ENCODE peak calls at places on chromosome 13, in six cellular contexts. M, X, V, L, J and G are unnamed samples.

GRCh38 chr13:86601351-86601750 is 802.1 kb upstream of the SLITRK6 start:
- DNase-seq in M (no peak), X (peak; percentile 20), V (no peak), L (peak; percentile 58), J (no peak), G (no peak)

GRCh38 chr13:57087006-57087405 is 53.7 kb upstream of the PRR20A start:
- DNase-seq in M (no peak), X (no peak), V (no peak), L (no peak), J (no peak), G (no peak)

GRCh38 chr13:36819811-36820140 is 754 bp downstream of the RFXAP start:
- DNase-seq in M (no peak), X (peak; percentile 36), V (peak; percentile 9), L (peak; percentile 40), J (no peak), G (peak; percentile 38)

GRCh38 chr13:97781891-97782305 is 171.6 kb upstream of the IPO5 start:
- DNase-seq in M (no peak), X (no peak), V (no peak), L (no peak), J (no peak), G (no peak)

GRCh38 chr13:28820099-28821051 is at the start of gene MTUS2:
- DNase-seq in M (no peak), X (no peak), V (peak; percentile 6), L (peak; percentile 2), J (peak; percentile 15), G (peak; percentile 72)

GRCh38 chr13:79966039-79966438 is 374.9 kb downstream of the SPRY2 start:
- DNase-seq in M (no peak), X (peak; percentile 23), V (no peak), L (peak; percentile 47), J (peak; percentile 1), G (no peak)

GRCh38 chr13:52749446-52749845 is 9.8 kb upstream of the CNMD start:
- DNase-seq in M (no peak), X (no peak), V (no peak), L (no peak), J (no peak), G (no peak)

GRCh38 chr13:100423375-100423774 is 165.2 kb downstream of the GGACT start:
- DNase-seq in M (no peak), X (peak; percentile 56), V (no peak), L (peak; percentile 25), J (peak; percentile 10), G (no peak)

GRCh38 chr13:25375727-25376358 is 4.1 kb downstream of the ATP8A2 start:
- DNase-seq in M (no peak), X (peak; percentile 31), V (peak; percentile 46), L (peak; percentile 54), J (peak; percentile 76), G (peak; percentile 61)

GRCh38 chr13:71721117-71721516 is 145.9 kb downstream of the DACH1 start:
- DNase-seq in M (no peak), X (no peak), V (no peak), L (no peak), J (no peak), G (no peak)

GRCh38 chr13:107866007-107866665 is 349.2 kb downstream of the LIG4 start:
- DNase-seq in M (no peak), X (peak; percentile 34), V (peak; percentile 43), L (peak; percentile 66), J (no peak), G (peak; percentile 58)

GRCh38 chr13:20566424-20566916 is 487 bp upstream of the IFT88 start:
- DNase-seq in M (peak; percentile 17), X (peak; percentile 85), V (no peak), L (peak; percentile 84), J (peak; percentile 83), G (no peak)
- H2AFZ ChIP-seq in M (peak overlapping the region; percentile 78), X (peak overlapping the region; percentile 95), V (peak overlapping the region; percentile 97), L (no peak overlapping the region), J (peak overlapping the region; percentile 99), G (no peak overlapping the region)

DNA sequence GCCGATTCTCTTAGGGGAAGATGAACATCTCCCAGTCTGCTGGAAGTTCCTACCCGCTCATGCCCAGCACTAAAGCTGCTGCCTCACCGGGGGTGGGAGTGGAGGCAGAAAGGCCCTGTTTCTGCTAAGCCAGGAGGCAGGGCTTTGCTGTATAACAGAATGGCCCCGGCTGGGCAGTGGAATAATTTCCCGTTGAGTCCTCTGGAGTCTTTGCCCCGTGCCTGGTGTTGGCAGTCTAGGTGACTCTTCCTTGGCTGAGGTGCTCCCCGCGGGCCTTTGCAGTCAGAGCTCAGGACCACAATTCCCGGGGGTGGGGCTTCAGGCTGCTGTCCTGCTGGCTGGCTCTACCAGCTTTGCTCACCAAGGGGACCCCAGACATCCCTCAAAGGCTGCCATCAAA is 209.7 kb downstream of the TEX29 start:
- DNase-seq in M (no peak), X (no peak), V (no peak), L (no peak), J (no peak), G (peak; percentile 30)
- H3K14ac ChIP-seq in M (no peak overlapping the region), X (no peak overlapping the region), V (no peak overlapping the region), L (no peak overlapping the region), J (no peak overlapping the region), G (no peak overlapping the region)

GRCh38 chr13:49958321-49958720 is 22.2 kb upstream of the SPRYD7 start:
- DNase-seq in M (no peak), X (peak; percentile 11), V (no peak), L (no peak), J (no peak), G (no peak)

GRCh38 chr13:49952168-49952567 is 16.0 kb upstream of the SPRYD7 start:
- DNase-seq in M (no peak), X (no peak), V (no peak), L (no peak), J (peak; percentile 50), G (no peak)

GRCh38 chr13:49956131-49956530 is 20.0 kb upstream of the SPRYD7 start:
- DNase-seq in M (no peak), X (no peak), V (no peak), L (no peak), J (no peak), G (no peak)

GRCh38 chr13:49953560-49953959 is 17.4 kb upstream of the SPRYD7 start:
- DNase-seq in M (no peak), X (no peak), V (no peak), L (no peak), J (peak; percentile 88), G (no peak)

DNA sequence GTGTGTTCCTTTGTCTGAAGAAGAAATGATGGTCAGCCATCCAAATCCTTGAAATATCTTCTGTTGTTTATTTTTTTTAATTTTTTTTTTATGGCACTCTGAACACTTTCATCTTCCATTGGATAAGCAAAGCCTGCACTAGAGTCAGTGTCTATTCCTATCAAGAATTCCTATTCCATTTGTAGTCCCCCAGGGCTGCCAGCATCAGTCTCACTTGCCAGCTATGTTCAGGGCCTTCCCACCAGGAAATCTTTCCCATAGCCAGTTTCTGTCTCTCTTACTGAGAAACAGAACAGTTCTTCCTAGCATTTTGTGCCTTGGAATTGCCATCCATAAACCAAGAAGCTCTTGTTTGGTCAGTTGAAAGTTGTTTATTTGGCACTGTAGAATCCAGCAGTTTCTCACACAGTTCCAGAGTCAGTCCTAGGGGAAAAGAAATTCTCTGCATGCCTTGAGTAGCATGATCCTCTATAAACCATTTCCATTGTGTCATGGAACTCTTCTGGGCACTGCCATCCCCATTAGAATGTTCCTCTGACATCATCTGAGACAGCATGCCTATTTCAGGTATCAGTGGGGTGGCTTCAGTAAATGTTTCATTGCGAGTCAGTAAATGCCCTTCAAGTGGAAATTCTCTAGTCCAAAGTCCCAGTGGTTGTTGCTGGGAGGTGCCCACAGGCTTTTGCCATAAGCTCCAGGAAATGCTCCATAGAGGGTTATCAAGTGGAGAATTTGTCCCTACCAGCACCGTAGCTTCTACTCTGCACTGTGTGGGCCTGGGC is 18.7 kb upstream of the SPRYD7 start:
- DNase-seq in M (no peak), X (peak; percentile 28), V (no peak), L (peak; percentile 9), J (peak; percentile 75), G (no peak)
- H2AFZ ChIP-seq in M (no peak overlapping the region), X (no peak overlapping the region), V (no peak overlapping the region), L (peak overlapping the region; percentile 21), J (no peak overlapping the region), G (no peak overlapping the region)

GRCh38 chr13:104422668-104423067 is 1356.5 kb upstream of the SLC10A2 start:
- DNase-seq in M (no peak), X (no peak), V (no peak), L (no peak), J (no peak), G (no peak)
- H3K14ac ChIP-seq in M (no peak overlapping the region), X (no peak overlapping the region), V (no peak overlapping the region), L (no peak overlapping the region), J (no peak overlapping the region), G (no peak overlapping the region)

GRCh38 chr13:42707596-42707995 is 73.8 kb upstream of the FAM216B start:
- DNase-seq in M (no peak), X (peak; percentile 64), V (no peak), L (peak; percentile 81), J (no peak), G (no peak)
- H2AFZ ChIP-seq in M (no peak overlapping the region), X (no peak overlapping the region), V (no peak overlapping the region), L (no peak overlapping the region), J (no peak overlapping the region), G (no peak overlapping the region)

GRCh38 chr13:39353988-39354387 is 249.0 kb downstream of the LHFPL6 start:
- DNase-seq in M (no peak), X (peak; percentile 65), V (no peak), L (peak; percentile 29), J (peak; percentile 41), G (no peak)

GRCh38 chr13:39350461-39350881 is 252.5 kb downstream of the LHFPL6 start:
- DNase-seq in M (no peak), X (no peak), V (no peak), L (no peak), J (no peak), G (no peak)

GRCh38 chr13:39349391-39349790 is 253.6 kb downstream of the LHFPL6 start:
- DNase-seq in M (no peak), X (no peak), V (no peak), L (no peak), J (no peak), G (no peak)

GRCh38 chr13:39347926-39348901 is 254.8 kb downstream of the LHFPL6 start:
- DNase-seq in M (peak; percentile 29), X (no peak), V (no peak), L (no peak), J (no peak), G (peak; percentile 50)
- H3K14ac ChIP-seq in M (no peak overlapping the region), X (no peak overlapping the region), V (no peak overlapping the region), L (no peak overlapping the region), J (no peak overlapping the region), G (no peak overlapping the region)

DNA sequence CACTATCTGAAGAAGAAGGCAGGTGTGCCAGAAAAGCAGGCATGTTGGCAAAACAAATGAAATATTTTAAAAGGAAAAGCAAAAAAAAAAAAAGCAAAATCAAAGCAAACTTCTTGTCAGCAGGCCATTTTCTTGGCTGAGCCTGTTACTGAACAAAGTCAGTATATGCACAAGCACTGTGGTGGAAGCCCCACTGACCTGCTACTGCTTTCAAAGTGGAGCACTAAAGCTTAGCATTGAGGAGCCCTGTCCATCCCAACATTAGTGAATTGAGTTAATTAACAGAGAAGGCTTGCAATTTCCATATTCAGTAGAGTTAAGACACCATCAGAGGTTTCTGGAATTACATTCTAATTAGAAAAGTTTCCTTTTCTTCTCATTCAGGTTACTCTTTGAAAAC is 574.1 kb downstream of the PCDH9 start:
- DNase-seq in M (no peak), X (no peak), V (no peak), L (no peak), J (no peak), G (no peak)
- H2AFZ ChIP-seq in M (no peak overlapping the region), X (no peak overlapping the region), V (no peak overlapping the region), L (no peak overlapping the region), J (no peak overlapping the region), G (no peak overlapping the region)

GRCh38 chr13:20371825-20372224 is 139.7 kb upstream of the GJB6 start:
- DNase-seq in M (no peak), X (no peak), V (no peak), L (no peak), J (no peak), G (no peak)
- H3K14ac ChIP-seq in M (no peak overlapping the region), X (no peak overlapping the region), V (no peak overlapping the region), L (no peak overlapping the region), J (no peak overlapping the region), G (no peak overlapping the region)

GRCh38 chr13:94660695-94661324 is 51.5 kb downstream of the SOX21 start:
- DNase-seq in M (no peak), X (peak; percentile 41), V (no peak), L (peak; percentile 38), J (peak; percentile 33), G (no peak)
- H2AFZ ChIP-seq in M (no peak overlapping the region), X (no peak overlapping the region), V (peak overlapping the region; percentile 37), L (no peak overlapping the region), J (no peak overlapping the region), G (no peak overlapping the region)